ENCODE peak calls at places on chromosomes 12 and 14, in six cellular contexts. R, G, V, L, A and I are unnamed samples.

GRCh38 chr12:51683763-51684357 is 92.8 kb downstream of the SCN8A start:
- DNase-seq in R (no peak), G (peak), V (no peak), L (no peak), A (no peak), I (no peak)

GRCh38 chr14:64234877-64235651 is 59.1 kb downstream of the ESR2 start:
- DNase-seq in R (no peak), G (no peak), V (no peak), L (no peak), A (no peak), I (no peak)

GRCh38 chr12:132622437-132623071 is 4.0 kb downstream of the P2RX2 start:
- DNase-seq in R (no peak), G (no peak), V (no peak), L (peak), A (no peak), I (peak)

GRCh38 chr14:64726585-64726890 is 22.3 kb downstream of the PLEKHG3 start:
- DNase-seq in R (no peak), G (no peak), V (peak), L (no peak), A (no peak), I (no peak)

GRCh38 chr12:57214398-57214781 is 2.2 kb upstream of the NXPH4 start:
- DNase-seq in R (peak), G (peak), V (peak), L (peak), A (no peak), I (peak)

GRCh38 chr12:87953257-87953860 is 75.8 kb downstream of the C12orf50 start:
- DNase-seq in R (peak), G (peak), V (peak), L (peak), A (no peak), I (peak)

GRCh38 chr12:34166427-34167060 is 144.2 kb downstream of the ALG10 start:
- DNase-seq in R (no peak), G (no peak), V (no peak), L (no peak), A (no peak), I (no peak)

GRCh38 chr12:75698052-75698451 is 186.6 kb upstream of the KRR1 start:
- DNase-seq in R (no peak), G (no peak), V (no peak), L (no peak), A (no peak), I (no peak)

GRCh38 chr12:57713209-57713608 is 19.3 kb downstream of the OS9 start:
- DNase-seq in R (no peak), G (no peak), V (no peak), L (no peak), A (no peak), I (no peak)

GRCh38 chr12:122275459-122275858 is 9.2 kb upstream of the VPS33A start:
- DNase-seq in R (no peak), G (no peak), V (no peak), L (no peak), A (no peak), I (no peak)

DNA sequence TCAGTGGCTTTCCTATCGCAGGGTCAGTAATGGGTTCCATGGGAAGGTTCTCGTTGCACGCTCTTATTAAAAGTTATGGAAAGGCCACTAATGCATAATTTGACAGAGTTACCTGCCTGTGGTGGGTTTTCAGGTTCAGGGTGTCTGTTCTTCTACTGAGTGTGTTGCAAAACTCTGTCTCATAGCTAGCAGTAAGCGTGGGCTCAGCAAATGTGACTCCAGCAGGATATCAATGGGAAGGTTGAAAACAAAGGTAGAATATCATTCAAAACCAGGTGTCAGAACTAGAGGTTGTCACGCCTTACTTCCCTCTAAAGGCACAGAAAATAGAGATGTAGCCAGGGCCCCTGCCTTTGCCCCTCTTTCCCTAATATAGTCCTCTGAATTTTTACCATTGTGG is 24.9 kb downstream of the UBE3B start:
- DNase-seq in R (no peak), G (no peak), V (no peak), L (no peak), A (no peak), I (no peak)
- TF ChIP-seq MYC in R (no peak), G (no peak), V (no peak), L (no peak), A (no peak), I (no peak)

DNA sequence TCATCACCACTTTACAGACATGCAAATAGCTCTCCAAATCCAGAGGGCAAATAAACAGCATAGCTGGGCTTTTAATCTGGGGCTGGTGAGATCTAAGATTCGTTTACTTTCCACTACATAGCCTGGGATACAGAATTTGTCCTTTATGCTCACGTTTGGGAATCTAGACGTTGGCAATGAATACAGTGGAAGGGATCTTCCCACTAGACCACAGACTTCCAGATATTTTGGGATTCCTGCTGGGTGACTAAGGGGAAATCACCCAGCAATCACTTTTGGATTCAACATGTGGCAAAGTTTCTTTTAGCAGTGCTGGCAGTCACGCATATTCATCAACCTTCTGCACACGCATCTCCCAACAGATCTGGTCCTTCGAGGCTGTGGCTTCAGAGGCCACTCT is 23.5 kb downstream of the APPL2 start:
- DNase-seq in R (no peak), G (no peak), V (no peak), L (no peak), A (no peak), I (no peak)
- TF ChIP-seq MYC in R (no peak), G (no peak), V (no peak), L (no peak), A (no peak), I (no peak)

DNA sequence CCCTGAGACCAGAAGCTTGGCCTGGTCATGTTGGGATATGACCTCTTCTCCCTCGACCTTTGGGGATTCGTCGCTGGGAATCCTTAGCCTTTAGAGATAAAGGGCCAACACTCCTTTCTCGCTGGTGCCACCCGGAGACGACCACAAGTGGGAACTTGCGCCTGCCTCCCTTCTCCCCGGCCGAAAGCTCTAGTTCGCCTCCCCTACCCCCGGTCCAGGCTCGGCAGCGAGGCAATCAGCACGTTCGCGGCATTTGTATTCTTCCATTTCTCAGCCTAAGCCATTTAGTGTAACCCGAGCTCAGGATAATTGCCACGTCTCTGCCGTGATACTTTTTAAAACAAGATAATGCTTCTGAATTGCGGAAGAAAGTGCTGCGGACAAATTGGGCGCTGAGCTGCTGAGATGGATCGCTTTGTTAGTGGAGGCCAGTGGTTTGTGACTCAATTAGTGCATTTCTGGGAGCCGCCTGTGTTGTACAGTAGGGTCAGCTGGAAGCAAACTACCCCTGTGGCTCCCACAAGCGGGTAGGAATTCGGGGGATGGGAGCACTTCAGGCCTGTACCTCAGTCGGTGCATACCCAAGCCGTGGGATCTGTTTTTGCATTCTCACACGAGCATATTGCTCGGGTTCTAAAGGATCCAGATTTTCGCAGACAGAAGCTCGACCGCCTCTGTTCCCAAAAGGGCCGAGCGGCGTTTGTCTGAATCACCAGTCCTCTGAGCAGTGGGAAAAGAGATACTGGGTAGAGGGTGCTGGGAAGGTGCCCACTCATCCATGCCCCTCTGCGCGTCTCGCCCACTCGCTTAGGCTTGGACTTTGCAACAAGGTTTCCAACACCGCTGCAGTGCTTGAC is 6.8 kb upstream of the SIX1 start:
- DNase-seq in R (no peak), G (no peak), V (no peak), L (no peak), A (no peak), I (peak)
- TF ChIP-seq MYC in R (no peak), G (no peak), V (no peak), L (no peak), A (no peak), I (no peak)

GRCh38 chr14:101098641-101099040 is 195.1 kb upstream of the RTL1 start:
- DNase-seq in R (no peak), G (peak), V (no peak), L (no peak), A (no peak), I (no peak)

GRCh38 chr14:101103321-101103901 is 199.9 kb upstream of the RTL1 start:
- DNase-seq in R (no peak), G (no peak), V (no peak), L (peak), A (no peak), I (no peak)

GRCh38 chr14:101102875-101103274 is 199.4 kb upstream of the RTL1 start:
- DNase-seq in R (no peak), G (no peak), V (no peak), L (no peak), A (no peak), I (no peak)

GRCh38 chr14:101104485-101104884 is 201.0 kb upstream of the RTL1 start:
- DNase-seq in R (no peak), G (no peak), V (no peak), L (no peak), A (no peak), I (no peak)

DNA sequence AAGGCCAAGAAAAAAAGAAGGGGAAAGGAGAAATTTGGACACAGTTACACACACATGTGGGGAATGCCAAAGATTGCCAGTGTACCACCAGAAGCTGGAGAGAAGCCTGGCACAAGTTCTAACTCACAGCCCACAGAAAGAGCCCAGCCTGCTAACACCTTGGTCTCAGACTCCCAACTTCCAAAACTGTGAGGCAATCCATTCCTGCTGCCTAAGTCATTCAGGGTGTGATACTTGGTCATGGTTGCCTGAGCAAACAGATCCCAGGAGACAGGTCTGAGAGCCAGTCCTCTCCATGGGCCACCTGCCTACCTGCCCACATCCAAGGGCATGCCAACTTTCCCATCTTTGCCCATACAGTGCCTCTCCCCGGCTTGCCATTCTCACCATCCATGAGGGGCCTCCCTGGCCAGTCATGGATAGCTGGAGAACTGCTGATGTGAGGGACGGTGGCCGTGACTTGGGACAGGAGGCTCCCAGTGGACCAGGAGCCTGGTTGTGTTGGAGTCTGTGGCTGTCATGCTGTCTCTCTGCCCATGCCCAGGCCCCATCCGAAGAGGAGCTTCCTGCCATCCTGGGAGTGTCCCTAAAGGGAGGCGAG is 198.0 kb upstream of the RTL1 start:
- DNase-seq in R (no peak), G (no peak), V (no peak), L (no peak), A (no peak), I (no peak)
- TF ChIP-seq MYC in R (no peak), G (no peak), V (no peak), L (no peak), A (no peak), I (no peak)

GRCh38 chr14:58639842-58640484 is 2.2 kb downstream of the DACT1 start:
- DNase-seq in R (peak), G (peak), V (peak), L (peak), A (peak), I (peak)
- TF ChIP-seq MYC in R (no peak), G (no peak), V (no peak), L (no peak), A (no peak), I (no peak)

GRCh38 chr14:25011095-25011494 is 38.9 kb downstream of the STXBP6 start:
- DNase-seq in R (no peak), G (no peak), V (no peak), L (no peak), A (no peak), I (no peak)

GRCh38 chr14:25007832-25008231 is 42.1 kb downstream of the STXBP6 start:
- DNase-seq in R (no peak), G (no peak), V (no peak), L (no peak), A (no peak), I (no peak)

GRCh38 chr14:25006961-25007795 is 42.8 kb downstream of the STXBP6 start:
- DNase-seq in R (peak), G (peak), V (peak), L (peak), A (no peak), I (no peak)

GRCh38 chr14:25010471-25010870 is 39.5 kb downstream of the STXBP6 start:
- DNase-seq in R (no peak), G (no peak), V (no peak), L (no peak), A (no peak), I (no peak)

GRCh38 chr14:25009891-25010290 is 40.1 kb downstream of the STXBP6 start:
- DNase-seq in R (peak), G (no peak), V (no peak), L (no peak), A (no peak), I (no peak)
- TF ChIP-seq MYC in R (no peak), G (no peak), V (no peak), L (no peak), A (no peak), I (no peak)